ENCODE peak calls at places on chromosomes 11 and 22, in five cellular contexts. B is cardiac fibroblast, C is mammary epithelial cell, F is GM23338, K is fibroblast of mammary gland. E is an unnamed sample.

GRCh38 chr22:49894321-49895072 is 23.7 kb downstream of the ALG12 start:
- DNase-seq in B (no peak), C (no peak), F (no peak), K (peak; percentile 10), E (no peak)

GRCh38 chr11:63868399-63869064 is 29.6 kb downstream of the MARK2 start:
- DNase-seq in B (no peak), C (no peak), F (no peak), K (no peak), E (no peak)

GRCh38 chr11:75667831-75668507 is 869 bp downstream of the MAP6 start:
- DNase-seq in B (peak; percentile 38), C (peak; percentile 36), F (peak; percentile 81), K (peak; percentile 20), E (no peak)

GRCh38 chr11:91926967-91927366 is 297.7 kb upstream of the FAT3 start:
- DNase-seq in B (peak; percentile 39), C (no peak), F (no peak), K (peak; percentile 10), E (no peak)

GRCh38 chr22:40182231-40182835 is 4.6 kb downstream of the TNRC6B start:
- DNase-seq in B (no peak), C (no peak), F (no peak), K (peak; percentile 69), E (no peak)

GRCh38 chr22:17775781-17776470 is 1.7 kb upstream of the BID start:
- DNase-seq in B (no peak), C (no peak), F (no peak), K (no peak), E (no peak)

GRCh38 chr11:122375687-122376399 is 259.8 kb upstream of the BLID start:
- DNase-seq in B (no peak), C (peak; percentile 74), F (no peak), K (peak; percentile 60), E (no peak)

GRCh38 chr11:95991545-95991944 is 67.6 kb upstream of the MTMR2 start:
- DNase-seq in B (no peak), C (no peak), F (no peak), K (no peak), E (no peak)

GRCh38 chr11:3954448-3955298 is 99.2 kb downstream of the STIM1 start:
- DNase-seq in B (no peak), C (peak; percentile 83), F (no peak), K (peak; percentile 53), E (no peak)

GRCh38 chr11:131748146-131749050 is 378.0 kb downstream of the NTM start:
- DNase-seq in B (peak; percentile 81), C (peak; percentile 42), F (peak; percentile 84), K (peak; percentile 80), E (no peak)

GRCh38 chr11:106585061-106585460 is 433.2 kb downstream of the GUCY1A2 start:
- DNase-seq in B (peak; percentile 63), C (peak; percentile 20), F (peak; percentile 63), K (peak; percentile 59), E (no peak)

GRCh38 chr22:42069801-42070516 is 653 bp downstream of the NAGA start:
- DNase-seq in B (no peak), C (no peak), F (no peak), K (no peak), E (no peak)

GRCh38 chr11:74417860-74418508 is 19.8 kb upstream of the PGM2L1 start:
- DNase-seq in B (no peak), C (no peak), F (no peak), K (no peak), E (no peak)

GRCh38 chr11:57643802-57644201 is 5.9 kb downstream of the YPEL4 start:
- DNase-seq in B (peak; percentile 71), C (no peak), F (no peak), K (no peak), E (no peak)

GRCh38 chr22:32676196-32676595 is 125.3 kb upstream of the TIMP3 start:
- DNase-seq in B (no peak), C (no peak), F (no peak), K (no peak), E (no peak)

GRCh38 chr11:84812351-84813083 is 814.6 kb downstream of the DLG2 start:
- DNase-seq in B (no peak), C (no peak), F (no peak), K (peak; percentile 15), E (no peak)

GRCh38 chr11:85299247-85299646 is 327.9 kb downstream of the DLG2 start:
- DNase-seq in B (no peak), C (no peak), F (peak; percentile 12), K (peak; percentile 27), E (no peak)

GRCh38 chr11:30326114-30326783 is 3.3 kb downstream of the ARL14EP start:
- DNase-seq in B (peak; percentile 15), C (no peak), F (no peak), K (peak; percentile 60), E (no peak)

GRCh38 chr11:36376888-36377758 is 81.0 kb downstream of the PRR5L start:
- DNase-seq in B (peak; percentile 67), C (peak; percentile 54), F (peak; percentile 87), K (peak; percentile 41), E (peak; percentile 53)

GRCh38 chr11:95827661-95828060 is 37.4 kb downstream of the CEP57 start:
- DNase-seq in B (peak; percentile 30), C (peak; percentile 52), F (no peak), K (peak; percentile 71), E (no peak)

GRCh38 chr11:92349478-92350156 is 125.0 kb downstream of the FAT3 start:
- DNase-seq in B (no peak), C (no peak), F (peak; percentile 45), K (no peak), E (no peak)

GRCh38 chr11:10407055-10407454 is 48.0 kb upstream of the AMPD3 start:
- DNase-seq in B (peak; percentile 45), C (peak; percentile 82), F (no peak), K (peak; percentile 81), E (no peak)

GRCh38 chr11:71483689-71484088 is 30.7 kb downstream of the NADSYN1 start:
- DNase-seq in B (no peak), C (no peak), F (no peak), K (no peak), E (peak; percentile 13)

GRCh38 chr11:11463397-11463796 is 110.3 kb upstream of the CSNK2A3 start:
- DNase-seq in B (no peak), C (no peak), F (no peak), K (no peak), E (no peak)

DNA sequence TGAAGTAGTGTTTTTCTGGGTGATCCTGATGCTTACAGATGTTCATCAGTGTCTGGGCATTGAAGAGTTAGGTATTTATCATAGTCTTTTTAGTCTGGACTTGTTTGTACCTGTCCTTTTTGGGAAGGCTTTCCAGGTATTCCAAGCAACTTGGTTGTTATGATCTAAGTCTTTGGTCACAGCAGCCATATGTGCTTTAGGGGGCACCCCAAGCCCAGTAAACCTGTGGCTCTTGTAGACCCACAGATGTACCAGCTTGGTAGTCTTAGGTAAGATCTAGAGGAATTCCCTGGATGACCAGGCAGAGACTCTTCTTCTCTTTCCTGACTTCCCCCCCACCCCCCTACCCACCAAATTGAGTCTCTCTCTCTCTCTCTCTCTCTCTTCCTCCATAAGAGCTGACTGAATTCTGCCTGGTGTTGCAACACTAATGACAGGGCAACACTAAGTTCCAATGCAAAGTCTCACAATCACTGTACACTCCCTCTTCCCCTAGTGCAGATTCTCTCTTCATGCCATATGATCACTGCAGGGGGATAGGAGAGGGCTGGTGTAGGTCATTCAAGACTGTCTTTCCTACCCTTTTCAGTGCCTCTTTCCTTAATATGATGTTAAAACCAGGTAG is 24.5 kb upstream of the MMP8 start:
- DNase-seq in B (no peak), C (peak; percentile 54), F (no peak), K (no peak), E (no peak)
- TF ChIP-seq CTCF in B (no peak), C (no peak), F (peak; percentile 50), K (no peak), E (no peak)

DNA sequence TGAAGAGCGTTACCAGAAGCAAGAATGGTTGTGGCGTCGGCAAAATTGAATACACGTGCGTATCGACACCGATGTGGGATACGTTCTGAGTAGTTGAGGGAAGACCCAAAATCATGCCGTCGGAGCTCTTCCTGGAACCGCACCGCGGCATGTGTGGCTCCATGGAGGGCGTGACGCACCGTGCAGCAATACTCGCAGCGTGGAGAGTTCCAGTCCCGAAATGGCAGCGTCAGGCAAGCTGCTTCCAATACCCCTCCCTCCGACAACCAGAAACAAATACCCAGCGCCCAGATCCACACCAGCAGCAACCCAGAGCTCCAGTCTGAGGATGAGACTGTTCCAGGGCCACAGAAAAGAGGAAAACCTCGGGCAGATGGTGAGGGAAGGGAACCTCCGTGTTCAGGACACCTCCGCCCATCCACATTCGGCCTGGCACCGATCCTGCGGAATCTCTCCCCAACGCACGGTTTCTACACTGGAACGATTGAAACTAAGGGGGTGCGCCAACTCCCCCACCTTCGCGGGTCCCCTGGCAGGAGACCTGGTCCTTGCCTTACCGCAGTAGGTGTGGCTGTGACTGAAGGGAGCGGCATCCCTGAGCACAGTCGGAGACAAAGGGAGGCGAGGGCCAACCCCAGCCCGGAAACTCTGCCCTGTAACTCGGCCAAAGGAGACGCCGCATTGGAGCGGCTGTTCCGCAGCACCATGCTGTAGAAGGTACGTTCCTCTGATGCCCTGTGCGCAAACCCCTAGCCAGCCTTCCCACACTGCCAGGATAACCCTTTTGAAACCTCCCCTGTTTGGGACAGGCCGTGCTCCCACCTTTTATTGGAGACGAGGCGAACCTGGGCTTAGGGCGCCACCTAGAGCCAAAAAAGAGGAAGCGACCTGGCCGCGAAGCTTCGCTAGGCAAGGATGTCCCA is 28.3 kb downstream of the DBX1 start:
- DNase-seq in B (peak; percentile 72), C (peak; percentile 51), F (peak; percentile 88), K (peak; percentile 61), E (no peak)
- TF ChIP-seq CTCF in B (peak; percentile 91), C (peak; percentile 93), F (peak; percentile 87), K (peak; percentile 92), E (peak; percentile 92)

GRCh38 chr11:113732092-113732491 is 26.0 kb upstream of the TMPRSS5 start:
- DNase-seq in B (no peak), C (no peak), F (no peak), K (peak; percentile 11), E (no peak)
- TF ChIP-seq CTCF in B (no peak), C (no peak), F (no peak), K (no peak), E (no peak)

GRCh38 chr11:69012092-69013008 is 696 bp downstream of the MRGPRF start:
- DNase-seq in B (no peak), C (no peak), F (peak; percentile 34), K (peak; percentile 56), E (no peak)

GRCh38 chr11:69011624-69012091 is 1.4 kb downstream of the MRGPRF start:
- DNase-seq in B (no peak), C (no peak), F (no peak), K (no peak), E (no peak)

GRCh38 chr11:69014936-69015549 is 2.0 kb upstream of the MRGPRF start:
- DNase-seq in B (no peak), C (no peak), F (no peak), K (no peak), E (no peak)

GRCh38 chr11:69014084-69014935 is 1.3 kb upstream of the MRGPRF start:
- DNase-seq in B (no peak), C (no peak), F (peak; percentile 36), K (no peak), E (no peak)

GRCh38 chr11:69013009-69013951 is at the start of gene MRGPRF:
- DNase-seq in B (peak; percentile 71), C (no peak), F (peak; percentile 66), K (peak; percentile 89), E (no peak)
- TF ChIP-seq CTCF in B (peak; percentile 58), C (peak; percentile 33), F (peak; percentile 42), K (peak; percentile 60), E (peak; percentile 37)

GRCh38 chr11:7833527-7833926 is 36.8 kb upstream of the OR5P2 start:
- DNase-seq in B (no peak), C (no peak), F (peak; percentile 29), K (no peak), E (no peak)
- TF ChIP-seq CTCF in B (no peak), C (no peak), F (peak; percentile 24), K (no peak), E (no peak)

E was measured in CD14-positive monocyte.